ENCODE peak calls at places on chromosomes 6 and 20, in six cellular contexts. P is spleen, B is upper lobe of left lung, K is A549, Y is upper lobe of right lung, S is Panc1. M is an unnamed sample. For H3K4me1, the result is how much of the 10 kb centered on the place peaks cover.

GRCh38 chr20:10134176-10134575 is 84.5 kb upstream of the SNAP25 start:
- DNase-seq in P (no peak), B (no peak), K (no peak), Y (no peak), S (no peak), M (no peak)

GRCh38 chr20:40687384-40688128 is 1.5 kb downstream of the MAFB start:
- DNase-seq in P (peak), B (peak), K (no peak), Y (peak), S (no peak), M (no peak)

GRCh38 chr6:37653933-37654565 is 43.6 kb downstream of the MDGA1 start:
- DNase-seq in P (no peak), B (no peak), K (peak), Y (no peak), S (no peak), M (no peak)

GRCh38 chr6:43271103-43271815 is 26.8 kb upstream of the SLC22A7 start:
- DNase-seq in P (no peak), B (no peak), K (no peak), Y (no peak), S (no peak), M (no peak)

GRCh38 chr20:49712918-49713778 is 530 bp downstream of the B4GALT5 start:
- DNase-seq in P (peak), B (peak), K (peak), Y (peak), S (no peak), M (peak)

GRCh38 chr6:45044086-45044485 is 284.0 kb upstream of the RUNX2 start:
- DNase-seq in P (no peak), B (no peak), K (no peak), Y (no peak), S (no peak), M (no peak)

GRCh38 chr20:61507778-61508177 is 255.7 kb downstream of the CDH4 start:
- DNase-seq in P (no peak), B (no peak), K (no peak), Y (no peak), S (no peak), M (no peak)

GRCh38 chr6:126614642-126615504 is 275.0 kb downstream of the CENPW start:
- DNase-seq in P (no peak), B (no peak), K (no peak), Y (no peak), S (no peak), M (no peak)

GRCh38 chr6:5302220-5302946 is 41.1 kb downstream of the FARS2 start:
- DNase-seq in P (no peak), B (no peak), K (no peak), Y (no peak), S (no peak), M (no peak)

DNA sequence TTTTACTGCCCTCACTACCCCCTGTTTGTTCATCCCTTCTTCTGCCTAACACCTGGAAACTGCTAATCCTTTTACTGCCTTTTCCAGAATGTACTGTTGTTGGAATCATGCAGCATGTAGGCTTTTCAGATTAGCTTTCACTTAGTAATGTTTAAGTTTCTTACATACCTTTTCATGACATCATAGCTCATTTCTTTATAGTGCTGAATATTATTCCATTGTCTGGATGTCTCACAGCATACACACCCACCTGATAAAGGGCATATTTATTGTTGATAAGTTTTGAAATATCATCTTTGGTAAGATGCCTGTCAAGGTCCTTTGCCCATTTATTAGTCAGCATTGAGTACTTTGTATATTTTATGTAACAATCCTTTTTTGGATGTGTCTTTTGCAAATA is 588.2 kb upstream of the NRSN1 start:
- DNase-seq in P (no peak), B (no peak), K (no peak), Y (no peak), S (no peak), M (no peak)
- H3K27ac ChIP-seq in P (no peak), B (no peak), K (no peak), Y (no peak), S (no peak), M (no peak)

DNA sequence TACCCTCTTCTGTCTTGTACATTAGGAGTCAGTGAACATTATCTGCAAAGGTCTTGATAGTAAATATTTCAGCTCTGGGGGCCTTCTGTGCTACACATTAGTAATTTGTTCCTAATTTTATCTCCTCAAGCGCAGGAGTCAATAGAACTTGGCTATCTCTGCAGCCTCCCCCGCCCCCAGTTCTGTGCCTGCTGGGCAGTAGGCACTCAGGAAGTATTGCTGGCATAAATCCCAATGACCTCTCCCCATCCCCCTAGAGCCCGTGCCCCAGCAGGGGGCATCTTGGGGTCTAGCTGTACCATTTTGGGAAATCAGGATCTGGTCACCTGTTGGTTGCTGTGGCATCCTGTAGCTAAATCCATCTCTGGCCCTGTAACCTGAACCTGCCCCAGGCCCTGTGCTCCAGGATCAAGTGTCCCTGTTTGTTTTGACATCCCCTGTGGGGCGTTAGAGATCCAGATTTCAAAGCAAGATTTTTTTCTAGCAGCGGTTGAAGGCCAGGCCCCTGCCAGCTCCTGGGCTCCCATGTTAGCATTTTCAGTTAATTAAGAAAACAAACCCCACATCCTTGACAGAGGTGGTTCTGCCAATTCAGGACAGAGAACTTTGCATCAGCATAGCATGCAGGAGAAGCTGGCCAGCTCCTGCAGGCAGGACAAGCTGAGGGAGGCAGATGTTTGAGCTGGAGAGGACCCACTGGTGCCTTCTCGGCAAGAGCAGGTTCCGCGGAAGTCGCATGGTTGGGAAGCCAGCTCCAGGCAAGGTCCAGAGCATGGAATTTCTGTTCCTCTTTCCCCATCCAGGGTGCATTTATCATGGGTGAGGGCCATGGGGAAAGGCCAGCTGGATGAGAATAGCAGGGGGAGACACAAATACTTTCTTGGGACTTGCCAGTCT is 32.1 kb downstream of the DAAM2 start:
- DNase-seq in P (no peak), B (no peak), K (no peak), Y (no peak), S (no peak), M (no peak)
- H3K4me1 ChIP-seq in P (under half), B (half or more), K (under half), Y (under half), S (under half), M (half or more)

GRCh38 chr20:31496761-31497295 is 17.4 kb upstream of the HM13 start:
- DNase-seq in P (no peak), B (no peak), K (no peak), Y (no peak), S (no peak), M (no peak)
- H3K27ac ChIP-seq in P (peak), B (peak), K (no peak), Y (peak), S (no peak), M (peak)

GRCh38 chr20:32467506-32468312 is 109.6 kb downstream of the ASXL1 start:
- DNase-seq in P (no peak), B (peak), K (no peak), Y (no peak), S (no peak), M (no peak)
- H3K4me1 ChIP-seq in P (half or more), B (half or more), K (half or more), Y (half or more), S (under half), M (under half)

GRCh38 chr6:157885211-157885788 is 62.3 kb downstream of the SNX9 start:
- DNase-seq in P (no peak), B (no peak), K (no peak), Y (no peak), S (no peak), M (no peak)
- H3K27ac ChIP-seq in P (peak), B (no peak), K (no peak), Y (no peak), S (no peak), M (no peak)

M was measured in ascending aorta.